ENCODE peak calls at places on chromosomes 6 and 20, in four cellular contexts. Z is sigmoid colon, F is foreskin fibroblast, U is endodermal cell. W is an unnamed sample.

GRCh38 chr20:24027229-24027628 is 38.6 kb upstream of the GGTLC1 start:
- DNase-seq in Z (peak; percentile 74), F (no peak), U (no peak), W (no peak)

GRCh38 chr6:1315201-1315559 is 3.3 kb downstream of the FOXQ1 start:
- DNase-seq in Z (no peak), F (no peak), U (no peak), W (no peak)

GRCh38 chr6:132734694-132735236 is 20.9 kb upstream of the VNN1 start:
- DNase-seq in Z (no peak), F (peak; percentile 56), U (no peak), W (peak; percentile 43)

GRCh38 chr6:17741507-17741906 is 34.8 kb upstream of the NUP153 start:
- DNase-seq in Z (no peak), F (no peak), U (no peak), W (peak; percentile 12)

GRCh38 chr20:25071722-25072121 is 10.2 kb downstream of the VSX1 start:
- DNase-seq in Z (no peak), F (no peak), U (peak; percentile 83), W (peak; percentile 44)

GRCh38 chr20:57620274-57620990 is at the start of gene ZBP1:
- DNase-seq in Z (no peak), F (no peak), U (no peak), W (no peak)

GRCh38 chr6:147081210-147081609 is 123.0 kb upstream of the STXBP5 start:
- DNase-seq in Z (no peak), F (no peak), U (no peak), W (no peak)

GRCh38 chr20:17854307-17854903 is 114.2 kb downstream of the SNX5 start:
- DNase-seq in Z (no peak), F (no peak), U (peak; percentile 89), W (peak; percentile 82)

GRCh38 chr6:148423601-148424270 is 81.1 kb downstream of the SASH1 start:
- DNase-seq in Z (no peak), F (peak; percentile 32), U (no peak), W (no peak)

GRCh38 chr20:47533518-47534062 is 31.9 kb downstream of the NCOA3 start:
- DNase-seq in Z (no peak), F (no peak), U (no peak), W (no peak)

GRCh38 chr20:50953821-50954220 is 4.5 kb downstream of the DPM1 start:
- DNase-seq in Z (no peak), F (no peak), U (no peak), W (no peak)

GRCh38 chr6:101236709-101237108 is 156.8 kb upstream of the GRIK2 start:
- DNase-seq in Z (no peak), F (no peak), U (no peak), W (no peak)

GRCh38 chr20:11745160-11745559 is 172.5 kb upstream of the BTBD3 start:
- DNase-seq in Z (no peak), F (no peak), U (no peak), W (no peak)

GRCh38 chr6:53635322-53635721 is 30.2 kb downstream of the KLHL31 start:
- DNase-seq in Z (no peak), F (no peak), U (no peak), W (no peak)

GRCh38 chr6:31197559-31198305 is 27.2 kb upstream of the POU5F1 start:
- DNase-seq in Z (peak; percentile 95), F (peak; percentile 68), U (peak; percentile 87), W (peak; percentile 80)

GRCh38 chr6:128335963-128336362 is 184.4 kb downstream of the PTPRK start:
- DNase-seq in Z (no peak), F (no peak), U (no peak), W (no peak)

GRCh38 chr20:957544-957943 is 41.4 kb upstream of the ANGPT4 start:
- DNase-seq in Z (no peak), F (peak; percentile 4), U (no peak), W (peak; percentile 49)

GRCh38 chr6:16568128-16568527 is 193.1 kb downstream of the ATXN1 start:
- DNase-seq in Z (no peak), F (no peak), U (no peak), W (no peak)

GRCh38 chr6:26086214-26086613 is 1.0 kb upstream of the HFE start:
- DNase-seq in Z (no peak), F (no peak), U (no peak), W (no peak)

GRCh38 chr6:99603421-99604160 is 3.0 kb upstream of the PRDM13 start:
- DNase-seq in Z (no peak), F (no peak), U (peak; percentile 93), W (peak; percentile 89)

GRCh38 chr20:50919567-50919966 is 11.7 kb downstream of the ADNP start:
- DNase-seq in Z (peak; percentile 79), F (peak; percentile 78), U (no peak), W (no peak)

GRCh38 chr6:167968091-167968490 is 29.4 kb upstream of the KIF25 start:
- DNase-seq in Z (no peak), F (no peak), U (peak; percentile 92), W (peak; percentile 86)

GRCh38 chr6:331622-332521 is 39.6 kb downstream of the DUSP22 start:
- DNase-seq in Z (no peak), F (no peak), U (no peak), W (no peak)

GRCh38 chr6:45472383-45472782 is 94.6 kb upstream of the SUPT3H start:
- DNase-seq in Z (peak; percentile 70), F (peak; percentile 44), U (no peak), W (no peak)

GRCh38 chr6:150766201-150766997 is 99.1 kb upstream of the MTHFD1L start:
- DNase-seq in Z (no peak), F (no peak), U (no peak), W (no peak)

GRCh38 chr20:1146957-1147356 is 28.6 kb downstream of the PSMF1 start:
- DNase-seq in Z (no peak), F (no peak), U (no peak), W (no peak)

GRCh38 chr20:1826046-1826445 is 69.2 kb upstream of the SIRPA start:
- DNase-seq in Z (no peak), F (no peak), U (no peak), W (no peak)

GRCh38 chr20:36745927-36746659 is at the start of gene NDRG3:
- DNase-seq in Z (peak; percentile 98), F (peak; percentile 89), U (peak; percentile 98), W (peak; percentile 99)
- TF ChIP-seq CTCF in Z (no peak), F (no peak), U (peak; percentile 26), W (no peak)

GRCh38 chr20:62900692-62901584 is 25.4 kb downstream of the DIDO1 start:
- DNase-seq in Z (no peak), F (no peak), U (peak; percentile 77), W (peak; percentile 73)

GRCh38 chr20:62898093-62898964 is 28.0 kb downstream of the DIDO1 start:
- DNase-seq in Z (peak; percentile 85), F (no peak), U (no peak), W (no peak)

GRCh38 chr20:62900052-62900691 is 26.1 kb downstream of the DIDO1 start:
- DNase-seq in Z (peak; percentile 92), F (peak; percentile 75), U (peak; percentile 95), W (peak; percentile 92)

GRCh38 chr20:62898970-62899632 is 27.2 kb downstream of the DIDO1 start:
- DNase-seq in Z (no peak), F (no peak), U (peak; percentile 84), W (no peak)

DNA sequence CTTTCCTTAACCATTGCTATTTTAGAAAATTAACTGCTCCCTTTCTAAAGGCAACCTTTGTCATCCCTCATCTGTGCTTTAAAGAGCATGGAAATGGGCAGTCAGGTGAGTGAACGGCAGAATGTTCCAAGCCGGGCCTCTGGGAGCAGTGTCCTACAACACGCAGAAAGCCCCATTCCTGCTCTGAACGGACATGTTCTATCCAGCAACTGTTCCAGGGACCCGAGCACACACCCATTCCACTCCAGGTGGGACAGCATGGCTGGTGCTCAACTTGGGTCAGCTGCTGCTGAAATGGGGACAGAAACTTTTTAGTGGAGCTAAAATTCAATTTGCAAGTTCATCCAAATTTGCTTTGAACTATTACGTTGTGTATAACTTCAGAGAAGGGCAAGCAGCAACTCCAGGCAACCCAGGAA is 26.7 kb downstream of the DIDO1 start:
- DNase-seq in Z (no peak), F (no peak), U (peak; percentile 73), W (peak; percentile 78)
- TF ChIP-seq CTCF in Z (no peak), F (no peak), U (no peak), W (peak; percentile 23)

DNA sequence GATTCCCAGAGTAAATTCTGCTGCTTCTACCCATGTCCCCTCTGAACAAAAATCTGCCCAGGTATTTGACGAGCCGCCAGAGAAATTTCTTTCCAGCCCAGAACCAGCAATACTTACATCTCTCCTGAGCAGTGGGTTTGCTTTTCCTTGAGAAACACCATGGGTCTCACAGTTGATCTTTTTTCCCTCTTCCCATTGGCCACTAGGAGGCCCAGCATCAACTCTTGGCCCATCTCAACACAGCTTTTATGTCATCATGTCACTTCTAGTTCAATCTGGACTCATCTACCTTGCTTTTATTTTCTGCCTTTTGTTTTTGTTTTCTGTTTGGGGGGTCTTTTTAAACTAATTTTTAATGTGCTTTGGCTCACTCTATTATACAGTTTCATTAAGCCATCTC is 18.8 kb downstream of the MAFB start:
- DNase-seq in Z (no peak), F (no peak), U (peak; percentile 34), W (no peak)
- TF ChIP-seq CTCF in Z (no peak), F (no peak), U (peak; percentile 40), W (no peak)

GRCh38 chr20:58888521-58889333 is 36.2 kb downstream of the GNAS start:
- DNase-seq in Z (peak; percentile 93), F (peak; percentile 70), U (peak; percentile 95), W (peak; percentile 90)

GRCh38 chr20:58888103-58888502 is 35.6 kb downstream of the GNAS start:
- DNase-seq in Z (no peak), F (no peak), U (no peak), W (no peak)

GRCh38 chr20:58890073-58890453 is 37.5 kb downstream of the GNAS start:
- DNase-seq in Z (no peak), F (no peak), U (no peak), W (no peak)

GRCh38 chr20:58890454-58891075 is 38.0 kb downstream of the GNAS start:
- DNase-seq in Z (peak; percentile 92), F (peak; percentile 71), U (peak; percentile 89), W (peak; percentile 83)

DNA sequence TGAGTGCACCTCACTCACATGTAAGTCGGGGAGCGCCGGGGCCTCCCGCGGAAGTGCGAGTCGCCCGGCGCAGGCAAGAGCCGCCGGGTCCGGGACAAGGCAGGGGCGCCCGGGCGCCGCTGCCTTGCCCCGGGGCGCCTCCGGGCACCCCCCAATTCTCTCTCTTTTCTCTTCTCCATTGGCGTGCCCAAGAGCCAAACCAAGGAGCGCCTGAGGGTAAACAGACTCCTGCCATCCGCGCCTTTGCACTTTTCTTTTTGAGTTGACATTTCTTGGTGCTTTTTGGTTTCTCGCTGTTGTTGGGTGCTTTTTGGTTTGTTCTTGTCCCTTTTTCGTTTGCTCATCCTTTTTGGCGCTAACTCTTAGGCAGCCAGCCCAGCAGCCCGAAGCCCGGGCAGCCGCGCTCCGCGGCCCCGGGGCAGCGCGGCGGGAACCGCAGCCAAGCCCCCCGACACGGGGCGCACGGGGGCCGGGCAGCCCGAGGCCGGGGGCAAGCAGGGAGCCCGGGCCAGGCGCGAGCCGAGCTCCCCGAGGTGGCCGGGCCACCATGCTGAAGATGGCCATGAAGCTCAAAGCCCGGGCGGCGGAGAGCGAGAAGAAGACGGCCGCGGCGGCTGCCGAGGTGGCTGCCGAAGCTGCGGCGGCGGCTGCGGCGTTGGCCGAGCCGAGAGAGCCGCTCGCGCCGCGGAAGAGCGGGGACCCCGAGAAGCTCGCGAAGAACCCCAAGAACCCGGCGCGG is 37.0 kb downstream of the GNAS start:
- DNase-seq in Z (no peak), F (no peak), U (no peak), W (no peak)
- TF ChIP-seq CTCF in Z (no peak), F (no peak), U (no peak), W (no peak)

DNA sequence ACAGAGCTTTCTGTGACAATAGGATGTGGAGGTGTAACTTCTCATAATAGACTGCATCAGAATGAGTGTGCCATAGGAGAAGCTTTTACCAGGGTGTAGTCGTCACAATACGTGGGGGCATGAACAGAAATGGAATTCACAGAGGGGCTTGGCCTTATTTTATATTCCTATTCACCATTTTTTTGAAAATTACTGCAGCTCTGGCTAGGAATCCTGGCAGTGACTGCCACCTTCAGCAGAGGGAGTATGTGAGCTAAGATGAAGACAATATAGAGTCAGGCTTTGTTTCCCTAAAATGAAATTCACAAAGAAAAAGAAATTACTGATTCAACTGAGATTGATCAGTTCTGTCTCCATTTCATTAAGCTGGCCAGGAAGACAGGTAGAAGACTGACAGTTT is 13.9 kb downstream of the TOMM6 start:
- DNase-seq in Z (no peak), F (peak; percentile 13), U (peak; percentile 49), W (peak; percentile 41)
- TF ChIP-seq CTCF in Z (no peak), F (peak; percentile 76), U (peak; percentile 74), W (peak; percentile 52)